ENCODE peak calls at places on chromosome 1, in eight cellular contexts. R is CD8-positive, alpha-beta T cell; G is cardiac muscle cell; J is HCT116; B is prostate gland; O is A549; E is neural progenitor cell; F is small intestine. I is an unnamed sample.

GRCh38 chr1:101235696-101236545 is 898 bp upstream of the S1PR1 start:
- DNase-seq in F (no peak), B (peak; percentile 28), J (no peak), E (peak; percentile 78), G (peak; percentile 53), O (no peak), R (peak; percentile 63), I (peak; percentile 59)

GRCh38 chr1:231202125-231202633 is 38.8 kb upstream of the GNPAT start:
- DNase-seq in O (no peak), R (no peak), E (no peak), G (no peak), F (no peak), B (no peak), J (no peak), I (no peak)

GRCh38 chr1:102083186-102083585 is 86.5 kb upstream of the OLFM3 start:
- DNase-seq in B (no peak), J (no peak), E (no peak), O (no peak), R (no peak), G (no peak), F (no peak), I (no peak)

GRCh38 chr1:62384276-62385005 is 52.4 kb upstream of the USP1 start:
- DNase-seq in R (no peak), B (no peak), O (no peak), E (no peak), J (no peak), F (no peak), G (peak; percentile 96), I (peak; percentile 72)

GRCh38 chr1:168893359-168893791 is 164.4 kb upstream of the DPT start:
- DNase-seq in G (peak; percentile 25), E (no peak), F (no peak), R (no peak), O (no peak), J (no peak), B (no peak), I (peak; percentile 23)

GRCh38 chr1:237232501-237232900 is 190.5 kb downstream of the RYR2 start:
- DNase-seq in E (no peak), O (no peak), J (no peak), F (no peak), R (no peak), B (no peak), G (no peak), I (no peak)

GRCh38 chr1:80444171-80444570 is 1356.6 kb upstream of the ADGRL2 start:
- DNase-seq in E (no peak), F (no peak), R (no peak), O (no peak), G (no peak), B (no peak), J (no peak), I (no peak)

GRCh38 chr1:41321277-41321676 is 40.0 kb upstream of the FOXO6 start:
- DNase-seq in R (no peak), J (no peak), F (no peak), O (no peak), B (no peak), E (no peak), G (no peak), I (no peak)

GRCh38 chr1:201675143-201675542 is 136.2 kb downstream of the NAV1 start:
- DNase-seq in B (no peak), G (peak; percentile 52), O (no peak), E (no peak), J (no peak), R (no peak), F (no peak), I (no peak)

GRCh38 chr1:198529414-198529813 is 11.1 kb downstream of the ATP6V1G3 start:
- DNase-seq in O (no peak), J (no peak), E (no peak), F (no peak), G (peak; percentile 78), R (no peak), B (no peak), I (peak; percentile 29)

GRCh38 chr1:58249729-58250586 is 296.6 kb downstream of the OMA1 start:
- DNase-seq in O (no peak), E (peak; percentile 86), J (no peak), B (no peak), F (no peak), G (peak; percentile 57), R (no peak), I (peak; percentile 39)
- H3K4me3 ChIP-seq in O (no peak overlapping the region), E (peak overlapping the region; percentile 86), J (no peak overlapping the region), B (peak overlapping the region; percentile 12), F (no peak overlapping the region), G (peak overlapping the region; percentile 34), R (no peak overlapping the region), I (peak overlapping the region; percentile 42)

DNA sequence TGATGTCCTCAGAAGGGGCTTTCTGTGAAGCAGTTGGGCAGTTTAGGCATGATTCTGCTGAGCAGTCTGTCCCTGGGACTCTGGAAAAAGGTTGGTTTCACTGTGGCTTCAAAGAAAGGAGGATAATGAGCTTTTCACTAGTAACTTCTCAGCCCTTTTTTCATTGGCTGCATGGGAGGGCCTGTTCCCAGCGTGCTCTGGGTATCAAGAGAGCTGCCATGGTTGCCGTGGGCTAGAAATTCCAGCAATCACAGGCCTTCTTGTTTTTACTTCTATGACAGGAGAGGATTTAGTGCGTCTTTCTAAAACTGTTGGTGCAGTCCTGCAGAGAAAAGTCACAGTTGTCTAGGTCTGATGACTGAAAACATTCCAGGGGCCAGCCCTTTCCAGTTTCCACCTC is 7.2 kb downstream of the SZRD1 start:
- DNase-seq in B (no peak), J (no peak), R (no peak), G (no peak), O (no peak), F (no peak), E (peak; percentile 21), I (no peak)
- H3K4me1 ChIP-seq in B (no peaks in the 10 kb centered on the region), J (peaks cover 42% of the 10 kb centered on the region), R (peaks cover 66% of the 10 kb centered on the region), G (peaks cover 17% of the 10 kb centered on the region), O (peaks cover 81% of the 10 kb centered on the region), F (peaks cover 26% of the 10 kb centered on the region), E (peaks cover 10% of the 10 kb centered on the region), I (peaks cover 38% of the 10 kb centered on the region)

GRCh38 chr1:77282187-77282865 is 507 bp downstream of the AK5 start:
- DNase-seq in F (no peak), E (peak; percentile 67), R (peak; percentile 11), G (no peak), J (no peak), B (no peak), O (peak; percentile 29), I (peak; percentile 5)

GRCh38 chr1:77279929-77280328 is 1.9 kb upstream of the AK5 start:
- DNase-seq in J (no peak), E (no peak), F (no peak), G (no peak), B (no peak), O (no peak), R (no peak), I (no peak)

GRCh38 chr1:77282866-77283539 is 1.2 kb downstream of the AK5 start:
- DNase-seq in E (peak; percentile 46), R (no peak), G (peak; percentile 23), B (no peak), F (no peak), J (no peak), O (no peak), I (peak; percentile 12)

GRCh38 chr1:77281491-77282186 is at the start of gene AK5:
- DNase-seq in F (peak; percentile 5), O (peak; percentile 25), E (peak; percentile 86), G (peak; percentile 70), R (peak; percentile 35), J (no peak), B (peak; percentile 7), I (peak; percentile 61)

DNA sequence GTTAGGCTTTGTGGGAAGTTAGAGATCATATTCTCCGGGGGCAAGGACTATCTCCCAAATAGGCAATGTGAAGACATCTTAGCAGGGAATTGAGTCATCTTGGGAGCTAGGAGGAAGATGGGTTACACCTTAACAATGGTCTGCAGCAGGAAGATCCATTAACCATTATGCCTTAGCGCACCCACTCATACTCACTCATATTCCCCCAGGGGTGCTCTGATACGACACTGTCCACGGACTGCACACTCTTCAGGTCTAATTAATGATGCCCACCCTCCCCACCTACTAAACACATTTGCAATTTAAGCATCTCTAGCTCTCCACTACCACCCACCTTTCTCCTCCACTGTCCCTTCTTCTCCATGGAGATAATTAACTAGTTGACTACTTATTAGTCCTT is 857 bp upstream of the AK5 start:
- DNase-seq in G (no peak), F (no peak), O (no peak), J (no peak), E (no peak), B (no peak), R (no peak), I (no peak)
- H3K4me3 ChIP-seq in G (no peak overlapping the region), F (no peak overlapping the region), O (no peak overlapping the region), J (no peak overlapping the region), E (peak overlapping the region; percentile 76), B (no peak overlapping the region), R (no peak overlapping the region), I (no peak overlapping the region)

GRCh38 chr1:167676205-167676915 is 45.4 kb upstream of the MPZL1 start:
- DNase-seq in E (no peak), G (no peak), B (no peak), O (no peak), R (no peak), J (no peak), F (peak; percentile 32), I (no peak)
- H3K4me1 ChIP-seq in E (no peaks in the 10 kb centered on the region), G (peaks cover 53% of the 10 kb centered on the region), B (no peaks in the 10 kb centered on the region), O (no peaks in the 10 kb centered on the region), R (peaks cover 46% of the 10 kb centered on the region), J (no peaks in the 10 kb centered on the region), F (peaks cover 2% of the 10 kb centered on the region), I (no peaks in the 10 kb centered on the region)

GRCh38 chr1:9413143-9413876 is 120.6 kb downstream of the SPSB1 start:
- DNase-seq in J (peak; percentile 56), E (peak; percentile 55), O (peak; percentile 49), F (peak; percentile 74), R (peak; percentile 23), G (peak; percentile 94), B (no peak), I (peak; percentile 88)
- H3K4me3 ChIP-seq in J (peak overlapping the region; percentile 23), E (no peak overlapping the region), O (no peak overlapping the region), F (no peak overlapping the region), R (no peak overlapping the region), G (no peak overlapping the region), B (no peak overlapping the region), I (no peak overlapping the region)

DNA sequence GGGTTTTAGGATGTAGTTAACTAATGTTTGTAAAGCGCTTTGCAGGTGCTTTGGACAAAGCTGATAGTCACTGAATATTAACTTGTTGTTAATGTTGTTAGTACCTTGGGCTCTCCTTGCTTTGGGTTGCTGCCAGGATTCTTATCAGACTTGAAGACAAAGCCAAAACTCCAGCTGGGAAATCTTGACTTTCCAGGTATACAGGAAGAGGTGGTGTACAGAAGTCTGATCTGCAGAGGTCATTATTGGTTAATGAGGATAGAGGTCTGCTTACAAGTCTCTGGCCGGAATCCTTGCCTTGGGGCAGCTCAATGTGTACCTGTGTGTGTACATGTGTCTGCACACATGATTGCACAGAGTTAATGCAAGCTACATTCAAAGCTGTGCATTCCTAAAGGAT is 96.0 kb upstream of the POU3F1 start:
- DNase-seq in G (no peak), O (no peak), R (no peak), B (no peak), J (no peak), E (no peak), F (peak; percentile 11), I (no peak)
- H3K4me1 ChIP-seq in G (no peaks in the 10 kb centered on the region), O (peaks cover 24% of the 10 kb centered on the region), R (no peaks in the 10 kb centered on the region), B (no peaks in the 10 kb centered on the region), J (peaks cover 13% of the 10 kb centered on the region), E (peaks cover 28% of the 10 kb centered on the region), F (no peaks in the 10 kb centered on the region), I (peaks cover 23% of the 10 kb centered on the region)

GRCh38 chr1:155123801-155124200 is 3.9 kb upstream of the EFNA1 start:
- DNase-seq in R (no peak), G (no peak), F (peak; percentile 8), J (no peak), O (peak; percentile 38), E (no peak), B (no peak), I (peak; percentile 50)
- H3K4me3 ChIP-seq in R (no peak overlapping the region), G (no peak overlapping the region), F (no peak overlapping the region), J (no peak overlapping the region), O (no peak overlapping the region), E (no peak overlapping the region), B (no peak overlapping the region), I (no peak overlapping the region)

GRCh38 chr1:204751883-204752687 is 66.5 kb upstream of the LRRN2 start:
- DNase-seq in E (peak; percentile 57), G (no peak), F (peak; percentile 62), B (no peak), R (no peak), J (peak; percentile 67), O (peak; percentile 85), I (peak; percentile 61)
- H3K4me1 ChIP-seq in E (peaks cover 3% of the 10 kb centered on the region), G (peaks cover 16% of the 10 kb centered on the region), F (no peaks in the 10 kb centered on the region), B (no peaks in the 10 kb centered on the region), R (no peaks in the 10 kb centered on the region), J (peaks cover 18% of the 10 kb centered on the region), O (peaks cover 14% of the 10 kb centered on the region), I (peaks cover 4% of the 10 kb centered on the region)

I was measured in hepatocyte.